ENCODE peak calls at places on chromosomes 6 and 20, in nine cellular contexts. R is GM23338; M is small intestine; I is CD4-positive, alpha-beta memory T cell; B is astrocyte; T is left lung; U is fibroblast of mammary gland; C is neuronal stem cell; S is tibial artery. E is an unnamed sample.

GRCh38 chr20:57647006-57647932 is 27.0 kb upstream of the ZBP1 start:
- DNase-seq in R (no peak), M (no peak), I (no peak), B (no peak), T (no peak), U (no peak), C (no peak), S (no peak), E (no peak)

GRCh38 chr6:35449287-35449881 is 2.8 kb upstream of the FANCE start:
- DNase-seq in R (peak), M (peak), I (peak), B (peak), T (no peak), U (peak), C (peak), S (no peak), E (no peak)

GRCh38 chr20:16748058-16748457 is at the start of gene OTOR:
- DNase-seq in R (no peak), M (no peak), I (no peak), B (no peak), T (no peak), U (no peak), C (no peak), S (no peak), E (no peak)

GRCh38 chr6:44446626-44447297 is 59.3 kb downstream of the CDC5L start:
- DNase-seq in R (no peak), M (no peak), I (no peak), B (peak), T (no peak), U (peak), C (no peak), S (no peak), E (no peak)

GRCh38 chr6:148348778-148349177 is 6.1 kb downstream of the SASH1 start:
- DNase-seq in R (no peak), M (no peak), I (no peak), B (no peak), T (no peak), U (no peak), C (no peak), S (no peak), E (no peak)

GRCh38 chr20:41428285-41428684 is 61.7 kb upstream of the EMILIN3 start:
- DNase-seq in R (no peak), M (no peak), I (peak), B (peak), T (no peak), U (peak), C (no peak), S (no peak), E (peak)

GRCh38 chr6:142289687-142290086 is 12.1 kb upstream of the ADGRG6 start:
- DNase-seq in R (no peak), M (no peak), I (no peak), B (no peak), T (no peak), U (no peak), C (no peak), S (no peak), E (no peak)

GRCh38 chr6:158060447-158061360 is 79.0 kb downstream of the SYNJ2 start:
- DNase-seq in R (peak), M (peak), I (peak), B (peak), T (no peak), U (peak), C (no peak), S (peak), E (no peak)

GRCh38 chr6:111668410-111668809 is 62.7 kb upstream of the TRAF3IP2 start:
- DNase-seq in R (peak), M (no peak), I (no peak), B (no peak), T (no peak), U (no peak), C (no peak), S (peak), E (no peak)

GRCh38 chr6:165920896-165921671 is 246.6 kb downstream of the TBXT start:
- DNase-seq in R (no peak), M (no peak), I (no peak), B (no peak), T (no peak), U (peak), C (no peak), S (no peak), E (no peak)

GRCh38 chr6:3455121-3455489 is 1.7 kb downstream of the SLC22A23 start:
- DNase-seq in R (no peak), M (peak), I (peak), B (no peak), T (no peak), U (no peak), C (no peak), S (no peak), E (no peak)

GRCh38 chr6:78917788-78918187 is 50.4 kb downstream of the IRAK1BP1 start:
- DNase-seq in R (no peak), M (peak), I (no peak), B (no peak), T (no peak), U (no peak), C (no peak), S (no peak), E (no peak)

GRCh38 chr6:80690611-80691090 is 584.2 kb downstream of the BCKDHB start:
- DNase-seq in R (no peak), M (no peak), I (no peak), B (peak), T (no peak), U (peak), C (no peak), S (no peak), E (no peak)

GRCh38 chr6:27685278-27685677 is 212.4 kb upstream of the ZNF184 start:
- DNase-seq in R (no peak), M (no peak), I (no peak), B (no peak), T (no peak), U (no peak), C (no peak), S (no peak), E (no peak)

GRCh38 chr20:33812673-33813462 is 1.7 kb downstream of the CHMP4B start:
- DNase-seq in R (peak), M (peak), I (no peak), B (no peak), T (no peak), U (peak), C (no peak), S (no peak), E (no peak)

GRCh38 chr6:34938268-34938667 is 49.2 kb downstream of the ANKS1A start:
- DNase-seq in R (no peak), M (no peak), I (no peak), B (no peak), T (no peak), U (peak), C (no peak), S (no peak), E (no peak)

GRCh38 chr6:81073323-81073722 is 679.2 kb downstream of the TENT5A start:
- DNase-seq in R (no peak), M (no peak), I (no peak), B (no peak), T (no peak), U (no peak), C (no peak), S (no peak), E (no peak)

GRCh38 chr20:40506567-40506966 is 182.5 kb downstream of the MAFB start:
- DNase-seq in R (no peak), M (peak), I (no peak), B (peak), T (peak), U (peak), C (no peak), S (peak), E (peak)

GRCh38 chr6:121436966-121437756 is 1.7 kb downstream of the GJA1 start:
- DNase-seq in R (peak), M (peak), I (no peak), B (peak), T (peak), U (peak), C (no peak), S (peak), E (no peak)

GRCh38 chr20:23362392-23363256 is 642 bp downstream of the GZF1 start:
- DNase-seq in R (peak), M (peak), I (no peak), B (peak), T (no peak), U (no peak), C (no peak), S (peak), E (no peak)

GRCh38 chr20:692044-692443 is 16.4 kb upstream of the SCRT2 start:
- DNase-seq in R (no peak), M (no peak), I (no peak), B (no peak), T (no peak), U (no peak), C (no peak), S (peak), E (no peak)

GRCh38 chr6:150719099-150719767 is 119.5 kb downstream of the PLEKHG1 start:
- DNase-seq in R (no peak), M (no peak), I (no peak), B (peak), T (no peak), U (no peak), C (no peak), S (no peak), E (no peak)

GRCh38 chr20:41005361-41005729 is 23.3 kb upstream of the TOP1 start:
- DNase-seq in R (no peak), M (peak), I (no peak), B (peak), T (peak), U (peak), C (no peak), S (peak), E (peak)

GRCh38 chr20:8361008-8361652 is 229.1 kb downstream of the PLCB1 start:
- DNase-seq in R (no peak), M (peak), I (no peak), B (peak), T (no peak), U (peak), C (no peak), S (no peak), E (no peak)

GRCh38 chr6:16819752-16820151 is 58.5 kb upstream of the ATXN1 start:
- DNase-seq in R (peak), M (no peak), I (no peak), B (no peak), T (no peak), U (peak), C (no peak), S (no peak), E (no peak)

GRCh38 chr6:33356295-33356694 is 35.3 kb upstream of the KIFC1 start:
- DNase-seq in R (no peak), M (peak), I (no peak), B (no peak), T (no peak), U (no peak), C (no peak), S (no peak), E (no peak)

GRCh38 chr6:56699066-56699654 is 56.5 kb upstream of the DST start:
- DNase-seq in R (no peak), M (peak), I (no peak), B (no peak), T (no peak), U (peak), C (no peak), S (no peak), E (no peak)

GRCh38 chr6:106533079-106533478 is 96.2 kb downstream of the RTN4IP1 start:
- DNase-seq in R (no peak), M (no peak), I (no peak), B (no peak), T (no peak), U (no peak), C (no peak), S (no peak), E (no peak)

GRCh38 chr6:12473494-12473893 is 183.3 kb downstream of the EDN1 start:
- DNase-seq in R (peak), M (no peak), I (no peak), B (no peak), T (no peak), U (no peak), C (no peak), S (no peak), E (no peak)

GRCh38 chr6:48087448-48087847 is 23.5 kb downstream of the PTCHD4 start:
- DNase-seq in R (peak), M (no peak), I (no peak), B (no peak), T (no peak), U (peak), C (no peak), S (no peak), E (no peak)

GRCh38 chr6:562052-562676 is 94.7 kb downstream of the HUS1B start:
- DNase-seq in R (no peak), M (no peak), I (no peak), B (no peak), T (no peak), U (no peak), C (no peak), S (no peak), E (no peak)

GRCh38 chr20:32439132-32439829 is 81.2 kb downstream of the ASXL1 start:
- DNase-seq in R (no peak), M (no peak), I (no peak), B (peak), T (no peak), U (peak), C (no peak), S (no peak), E (no peak)

GRCh38 chr6:16769986-16770376 is 8.7 kb upstream of the ATXN1 start:
- DNase-seq in R (no peak), M (no peak), I (no peak), B (peak), T (no peak), U (peak), C (no peak), S (no peak), E (peak)

GRCh38 chr20:20837574-20838021 is 125.2 kb upstream of the RALGAPA2 start:
- DNase-seq in R (peak), M (peak), I (peak), B (peak), T (no peak), U (peak), C (peak), S (no peak), E (peak)

GRCh38 chr20:48953653-48954052 is 32.1 kb downstream of the ARFGEF2 start:
- DNase-seq in R (no peak), M (no peak), I (no peak), B (no peak), T (no peak), U (no peak), C (no peak), S (no peak), E (no peak)

GRCh38 chr6:134446228-134446848 is 128.4 kb upstream of the SGK1 start:
- DNase-seq in R (no peak), M (no peak), I (no peak), B (peak), T (no peak), U (peak), C (no peak), S (no peak), E (no peak)

DNA sequence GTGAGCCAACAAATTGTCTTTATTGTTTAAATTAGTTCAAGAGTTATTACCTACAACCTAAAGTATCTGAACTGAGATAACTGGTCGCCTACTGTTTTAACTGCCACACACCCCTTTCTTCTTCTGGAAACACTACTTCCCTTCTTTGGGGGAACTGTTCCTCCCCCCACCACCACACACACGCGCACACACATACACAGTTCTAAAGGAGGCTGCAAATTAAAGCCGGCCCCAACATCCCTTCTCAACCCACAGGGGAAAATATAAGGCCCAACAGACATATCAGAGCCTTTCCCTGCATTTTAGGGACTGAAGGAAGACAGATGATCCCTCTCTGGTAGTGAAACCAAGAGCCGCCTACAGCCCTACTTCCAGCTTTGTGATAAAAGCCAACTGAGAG is 348.0 kb upstream of the JARID2 start:
- DNase-seq in R (no peak), M (no peak), I (no peak), B (no peak), T (no peak), U (no peak), C (no peak), S (no peak), E (no peak)
- H3K4me3 ChIP-seq in R (no peak), M (no peak), I (no peak), B (no peak), T (no peak), U (no peak), C (no peak), S (no peak), E (no peak)

GRCh38 chr20:62482136-62482833 is 6.5 kb upstream of the GATA5 start:
- DNase-seq in R (no peak), M (peak), I (no peak), B (no peak), T (no peak), U (no peak), C (no peak), S (no peak), E (no peak)

GRCh38 chr20:62483613-62484468 is 8.0 kb upstream of the GATA5 start:
- DNase-seq in R (no peak), M (peak), I (no peak), B (no peak), T (no peak), U (no peak), C (no peak), S (no peak), E (no peak)

GRCh38 chr20:62484478-62484877 is 8.7 kb upstream of the GATA5 start:
- DNase-seq in R (no peak), M (no peak), I (no peak), B (no peak), T (no peak), U (no peak), C (no peak), S (no peak), E (no peak)

GRCh38 chr20:62481441-62482135 is 5.8 kb upstream of the GATA5 start:
- DNase-seq in R (peak), M (no peak), I (no peak), B (no peak), T (no peak), U (no peak), C (no peak), S (no peak), E (no peak)

GRCh38 chr20:62482970-62483369 is 7.2 kb upstream of the GATA5 start:
- DNase-seq in R (no peak), M (no peak), I (no peak), B (no peak), T (no peak), U (no peak), C (no peak), S (no peak), E (no peak)
- H3K4me3 ChIP-seq in R (no peak), M (no peak), I (no peak), B (no peak), T (no peak), U (no peak), C (no peak), S (no peak), E (no peak)

DNA sequence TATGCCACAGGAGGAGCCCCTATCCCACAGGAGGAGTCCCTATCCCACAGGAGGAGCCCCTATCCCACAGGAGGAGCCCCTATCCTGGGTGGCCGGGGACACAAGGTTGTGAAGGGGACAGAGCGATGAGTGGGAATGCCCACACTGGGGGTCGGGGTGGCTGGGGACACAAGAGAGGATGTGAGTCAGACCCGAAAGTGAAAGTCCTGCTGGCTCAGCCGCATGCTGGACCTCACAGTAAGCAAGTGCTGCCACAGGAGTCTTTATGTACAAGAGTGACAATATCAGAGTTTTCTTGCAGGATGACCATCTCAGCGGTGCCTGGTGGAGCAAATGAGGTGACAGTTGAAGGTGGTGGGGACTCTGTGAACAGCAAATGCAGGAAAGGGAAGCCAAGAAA is 93.7 kb downstream of the PSMB1 start:
- DNase-seq in R (no peak), M (peak), I (no peak), B (peak), T (no peak), U (peak), C (no peak), S (no peak), E (no peak)
- H3K4me3 ChIP-seq in R (no peak), M (no peak), I (no peak), B (no peak), T (no peak), U (peak), C (no peak), S (no peak), E (no peak)

GRCh38 chr20:60087563-60088105 is 129.4 kb downstream of the CDH26 start:
- DNase-seq in R (no peak), M (no peak), I (no peak), B (no peak), T (peak), U (peak), C (no peak), S (no peak), E (no peak)
- H3K4me3 ChIP-seq in R (no peak), M (no peak), I (no peak), B (peak), T (no peak), U (no peak), C (no peak), S (peak), E (no peak)

DNA sequence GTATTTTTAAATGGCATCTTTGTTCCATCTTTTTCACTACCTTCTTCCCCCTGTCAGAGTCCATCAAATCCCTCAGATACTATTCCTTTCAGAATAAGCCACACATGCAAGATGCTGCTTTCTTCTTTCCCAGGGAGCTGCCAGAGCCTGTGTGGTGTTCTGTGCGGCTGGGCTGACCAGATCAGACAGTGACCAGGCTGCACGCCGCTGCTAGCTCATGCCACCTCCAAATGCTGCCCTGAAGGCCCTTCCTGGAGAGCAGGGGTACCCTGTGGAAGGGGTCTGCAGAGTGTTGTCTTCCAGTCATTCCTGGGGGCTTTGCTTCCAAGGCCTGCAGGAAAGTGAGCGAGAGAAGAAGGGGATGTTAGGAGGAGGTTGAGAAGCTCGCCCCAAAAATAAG is 179.1 kb upstream of the SUPT3H start:
- DNase-seq in R (no peak), M (no peak), I (no peak), B (no peak), T (no peak), U (no peak), C (no peak), S (no peak), E (no peak)
- H3K4me3 ChIP-seq in R (no peak), M (no peak), I (no peak), B (no peak), T (no peak), U (no peak), C (no peak), S (no peak), E (peak)

GRCh38 chr6:25665455-25665854 is 13.4 kb downstream of the SCGN start:
- DNase-seq in R (no peak), M (no peak), I (no peak), B (no peak), T (no peak), U (no peak), C (no peak), S (no peak), E (no peak)

GRCh38 chr6:25675172-25675571 is 23.2 kb downstream of the SCGN start:
- DNase-seq in R (no peak), M (peak), I (no peak), B (no peak), T (no peak), U (no peak), C (no peak), S (no peak), E (no peak)

GRCh38 chr6:25671652-25672051 is 19.6 kb downstream of the SCGN start:
- DNase-seq in R (no peak), M (no peak), I (no peak), B (no peak), T (no peak), U (no peak), C (no peak), S (no peak), E (no peak)

GRCh38 chr6:25670208-25670607 is 18.2 kb downstream of the SCGN start:
- DNase-seq in R (no peak), M (peak), I (no peak), B (no peak), T (no peak), U (no peak), C (no peak), S (no peak), E (no peak)

GRCh38 chr6:25670793-25671513 is 18.9 kb downstream of the SCGN start:
- DNase-seq in R (peak), M (peak), I (no peak), B (no peak), T (no peak), U (peak), C (no peak), S (no peak), E (no peak)
- H3K4me3 ChIP-seq in R (no peak), M (no peak), I (no peak), B (no peak), T (no peak), U (no peak), C (no peak), S (no peak), E (no peak)

E was measured in HFF-Myc.